ENCODE peak calls at places on chromosomes 1 and 21, in four cellular contexts. D, I, M and E are unnamed samples.

GRCh38 chr1:75338974-75339483 is 204.8 kb downstream of the LHX8 start:
- DNase-seq in D (peak), I (no peak), M (no peak), E (no peak)

GRCh38 chr1:228374711-228375577 is 31.7 kb downstream of the TRIM11 start:
- DNase-seq in D (no peak), I (no peak), M (no peak), E (no peak)

GRCh38 chr1:56506314-56506743 is 73.0 kb downstream of the PLPP3 start:
- DNase-seq in D (no peak), I (no peak), M (no peak), E (no peak)

GRCh38 chr1:205528887-205529825 is 24.7 kb downstream of the CDK18 start:
- DNase-seq in D (peak), I (peak), M (peak), E (peak)

GRCh38 chr1:43881415-43881814 is 52.2 kb upstream of the ARTN start:
- DNase-seq in D (peak), I (no peak), M (no peak), E (no peak)

GRCh38 chr1:176119549-176119948 is 87.5 kb downstream of the COP1 start:
- DNase-seq in D (peak), I (peak), M (peak), E (no peak)

GRCh38 chr1:75614455-75615379 is 3.8 kb upstream of the SLC44A5 start:
- DNase-seq in D (peak), I (peak), M (peak), E (peak)

GRCh38 chr1:165631403-165632151 is 543 bp downstream of the MGST3 start:
- DNase-seq in D (peak), I (peak), M (peak), E (peak)

GRCh38 chr1:182410620-182411273 is 10.3 kb upstream of the TEDDM1 start:
- DNase-seq in D (no peak), I (no peak), M (no peak), E (no peak)

GRCh38 chr1:164726235-164726634 is 167.3 kb downstream of the PBX1 start:
- DNase-seq in D (no peak), I (no peak), M (peak), E (no peak)

GRCh38 chr1:234933031-234933430 is 195.6 kb downstream of the TOMM20 start:
- DNase-seq in D (no peak), I (no peak), M (no peak), E (no peak)

GRCh38 chr1:220874201-220874655 is 5.0 kb upstream of the HLX start:
- DNase-seq in D (peak), I (peak), M (peak), E (peak)

GRCh38 chr1:116710326-116711060 is 43.0 kb upstream of the IGSF3 start:
- DNase-seq in D (no peak), I (no peak), M (no peak), E (no peak)

GRCh38 chr1:6028042-6028895 is 17.4 kb upstream of the KCNAB2 start:
- DNase-seq in D (no peak), I (no peak), M (no peak), E (no peak)

GRCh38 chr1:104856091-104856490 is 1106.4 kb downstream of the AMY1C start:
- DNase-seq in D (no peak), I (no peak), M (no peak), E (no peak)

GRCh38 chr1:234933475-234933874 is 195.2 kb downstream of the TOMM20 start:
- DNase-seq in D (no peak), I (no peak), M (peak), E (peak)

DNA sequence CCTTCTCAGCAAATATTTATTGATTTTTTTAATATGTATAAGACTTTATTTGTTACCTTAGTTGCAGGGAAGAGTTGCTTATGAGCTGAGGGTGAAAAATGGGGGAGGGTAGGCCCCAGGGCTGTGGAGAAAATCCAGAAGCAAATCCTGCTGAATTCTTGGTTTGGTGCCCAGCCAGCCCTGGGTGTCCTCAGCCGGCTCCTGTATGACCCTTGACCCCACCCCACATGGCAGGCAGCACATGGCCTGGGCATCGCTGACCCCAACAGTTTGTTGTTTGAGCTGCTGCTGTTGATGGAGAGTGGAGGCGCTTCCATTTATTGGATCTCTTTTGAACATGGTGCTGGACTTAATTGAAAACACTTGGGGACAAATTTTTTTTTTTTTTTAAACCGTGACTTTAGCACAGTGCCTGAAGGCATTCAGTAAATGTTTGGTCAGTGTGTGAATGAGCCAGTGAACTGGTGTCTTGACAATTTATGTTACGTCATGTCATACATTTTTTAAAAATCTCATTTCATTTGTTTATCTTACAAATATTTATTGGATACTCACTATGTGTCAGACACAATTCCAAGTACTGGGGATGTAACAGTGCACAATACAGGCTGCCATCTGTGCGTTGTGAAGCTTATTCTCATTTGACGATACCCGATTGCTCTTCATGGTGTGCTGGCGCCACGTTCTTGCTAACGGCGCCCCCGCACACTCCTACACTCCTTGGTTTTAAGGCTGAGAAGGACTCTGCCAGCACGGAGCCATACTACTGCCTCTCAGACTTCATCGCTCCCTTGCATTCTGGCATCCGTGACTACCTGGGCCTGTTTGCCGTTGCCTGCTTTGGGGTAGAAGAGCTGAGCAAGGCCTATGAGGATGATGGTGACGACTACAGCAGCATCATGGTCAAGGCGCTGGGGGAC is 98.8 kb downstream of the MTR start:
- DNase-seq in D (no peak), I (no peak), M (peak), E (no peak)
- TF ChIP-seq EZH2phosphoT487 in D (no peak), I (no peak), M (no peak), E (no peak)

GRCh38 chr1:73886721-73887120 is 311.3 kb downstream of the LRRIQ3 start:
- DNase-seq in D (no peak), I (no peak), M (no peak), E (no peak)
- TF ChIP-seq EZH2phosphoT487 in D (no peak), I (no peak), M (no peak), E (no peak)

DNA sequence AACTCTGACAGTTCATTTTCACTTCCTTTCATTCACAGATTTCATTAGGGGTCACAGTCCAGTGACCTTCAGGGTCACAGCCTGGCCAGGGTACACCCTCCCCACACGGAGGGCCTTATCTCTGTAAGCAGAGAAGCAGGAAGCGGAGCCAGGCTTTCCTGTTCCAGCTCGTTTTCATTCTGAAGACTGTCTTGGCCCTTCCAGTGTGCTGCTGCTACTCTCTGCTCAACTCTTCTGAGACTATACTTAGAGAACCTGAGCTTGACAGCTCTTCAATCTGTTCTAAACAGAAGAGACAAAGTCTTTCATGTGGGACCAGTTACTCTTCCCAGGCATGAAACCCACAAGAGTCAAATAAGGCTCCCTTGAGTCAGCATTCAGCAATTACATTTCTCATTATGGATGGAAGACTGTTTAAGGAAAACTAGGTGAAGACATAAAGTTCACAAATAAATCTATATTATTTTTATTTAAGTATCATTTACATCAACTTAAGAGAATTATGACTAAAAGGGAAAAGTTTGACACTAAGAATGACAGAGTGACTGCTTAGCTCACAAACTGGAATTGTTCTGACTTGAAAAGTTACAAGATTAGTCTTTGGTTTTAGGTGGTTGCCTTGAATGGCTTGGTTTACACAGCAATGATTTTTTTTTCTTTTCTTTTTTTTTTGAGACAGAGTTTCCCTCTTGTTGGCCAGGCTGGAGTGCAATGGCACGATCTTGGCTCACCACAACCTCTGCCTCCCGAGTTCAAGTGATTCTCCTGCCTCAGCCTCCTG is 4.8 kb upstream of the TDRD10 start:
- DNase-seq in D (no peak), I (no peak), M (no peak), E (peak)
- TF ChIP-seq EZH2phosphoT487 in D (no peak), I (no peak), M (no peak), E (no peak)

GRCh38 chr1:19154876-19155275 is 55.2 kb downstream of the UBR4 start:
- DNase-seq in D (no peak), I (no peak), M (no peak), E (no peak)
- TF ChIP-seq EZH2phosphoT487 in D (no peak), I (no peak), M (no peak), E (no peak)

GRCh38 chr1:201636581-201636980 is 97.7 kb downstream of the NAV1 start:
- DNase-seq in D (no peak), I (no peak), M (no peak), E (no peak)
- TF ChIP-seq EZH2phosphoT487 in D (no peak), I (no peak), M (no peak), E (no peak)

DNA sequence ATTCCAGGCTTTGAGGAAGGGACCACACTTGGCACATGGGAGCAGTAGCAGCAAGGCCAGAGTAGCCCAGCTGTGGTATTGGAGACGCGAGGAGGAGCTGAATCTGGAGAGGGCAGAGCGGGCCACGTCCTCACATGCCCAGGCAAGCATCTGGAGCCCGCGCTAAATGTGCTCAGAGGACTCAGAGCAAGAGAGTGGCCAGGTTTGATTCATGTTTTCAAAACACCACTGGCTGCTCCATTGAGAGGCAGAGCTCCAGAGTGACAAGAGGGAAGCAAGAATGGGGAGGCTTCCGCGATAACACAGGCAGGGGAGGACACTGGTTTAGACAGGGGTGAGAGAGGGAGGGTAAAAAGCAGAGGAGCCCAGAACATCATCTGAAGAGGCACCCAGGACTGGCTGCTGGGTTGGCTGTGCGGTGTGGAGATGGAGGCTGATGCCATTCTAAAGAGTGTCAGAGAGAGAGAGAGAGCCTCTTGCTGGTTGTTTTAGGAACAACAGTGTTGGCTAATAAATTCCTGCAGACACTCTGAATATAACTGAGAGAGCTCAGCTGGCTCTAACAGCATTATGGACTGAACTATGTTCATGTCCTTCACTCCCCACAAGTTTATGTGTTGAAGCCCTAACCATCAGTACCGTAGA is 32.3 kb downstream of the RCAN1 start:
- DNase-seq in D (peak), I (no peak), M (peak), E (peak)
- TF ChIP-seq EZH2phosphoT487 in D (no peak), I (no peak), M (no peak), E (no peak)

GRCh38 chr1:59317343-59317742 is 20.4 kb downstream of the FGGY start:
- DNase-seq in D (no peak), I (no peak), M (no peak), E (no peak)
- TF ChIP-seq EZH2phosphoT487 in D (no peak), I (no peak), M (no peak), E (no peak)

GRCh38 chr1:245469734-245470133 is 314.9 kb downstream of the KIF26B start:
- DNase-seq in D (no peak), I (no peak), M (no peak), E (no peak)
- TF ChIP-seq EZH2phosphoT487 in D (no peak), I (no peak), M (no peak), E (no peak)